ENCODE peak calls at places on chromosomes 5 and 9, in five cellular contexts. S is neural crest cell, U is COR-L47, M is LHCN-M2, J is mucosa of descending colon. H is an unnamed sample.

GRCh38 chr5:132481243-132482211 is 9.0 kb downstream of the IRF1 start:
- DNase-seq in J (no peak), U (no peak), S (no peak), M (no peak), H (no peak)

GRCh38 chr9:36039696-36040095 is 3.0 kb downstream of the RECK start:
- DNase-seq in J (no peak), S (no peak), U (no peak), M (peak; percentile 16), H (no peak)

GRCh38 chr9:136546697-136547481 is 1.0 kb upstream of the NOTCH1 start:
- DNase-seq in S (no peak), M (peak; percentile 30), U (no peak), J (peak; percentile 80), H (peak; percentile 52)

GRCh38 chr5:59506285-59506877 is 387.1 kb downstream of the PDE4D start:
- DNase-seq in S (no peak), J (no peak), M (no peak), U (peak; percentile 22), H (no peak)

GRCh38 chr5:178496661-178497060 is 93.5 kb downstream of the COL23A1 start:
- DNase-seq in S (no peak), M (no peak), J (no peak), U (no peak), H (no peak)

GRCh38 chr9:132590318-132591182 is 8.1 kb downstream of the BARHL1 start:
- DNase-seq in J (no peak), S (no peak), M (no peak), U (no peak), H (no peak)

GRCh38 chr9:123655681-123656423 is 274.1 kb downstream of the DENND1A start:
- DNase-seq in S (no peak), M (no peak), U (no peak), J (no peak), H (no peak)

GRCh38 chr9:100277166-100277979 is 75.4 kb downstream of the TEX10 start:
- DNase-seq in J (no peak), U (no peak), M (peak; percentile 79), S (no peak), H (no peak)

GRCh38 chr5:45741110-45741509 is 44.9 kb upstream of the HCN1 start:
- DNase-seq in M (no peak), S (no peak), J (no peak), U (no peak), H (no peak)

GRCh38 chr5:36174119-36174518 is 22.2 kb downstream of the SKP2 start:
- DNase-seq in J (no peak), S (no peak), U (no peak), M (no peak), H (no peak)

GRCh38 chr5:155222393-155222792 is 208.8 kb downstream of the KIF4B start:
- DNase-seq in U (no peak), J (no peak), M (no peak), S (no peak), H (no peak)

GRCh38 chr5:150809363-150809762 is 30.8 kb downstream of the SMIM3 start:
- DNase-seq in S (no peak), U (peak; percentile 39), J (no peak), M (no peak), H (no peak)

GRCh38 chr5:150303660-150304411 is 1.1 kb upstream of the ARSI start:
- DNase-seq in U (no peak), M (no peak), J (no peak), S (no peak), H (no peak)

GRCh38 chr5:38641003-38641402 is 84.6 kb upstream of the LIFR start:
- DNase-seq in S (no peak), M (peak; percentile 84), U (no peak), J (no peak), H (no peak)

GRCh38 chr5:178582291-178582690 is 7.9 kb downstream of the COL23A1 start:
- DNase-seq in U (no peak), M (no peak), S (no peak), J (no peak), H (no peak)

GRCh38 chr5:81572201-81572600 is 178.3 kb upstream of the ACOT12 start:
- DNase-seq in U (no peak), J (no peak), S (no peak), M (no peak), H (no peak)

GRCh38 chr5:175795959-175796358 is 75.4 kb upstream of the CPLX2 start:
- DNase-seq in U (no peak), S (no peak), J (no peak), M (no peak), H (no peak)

GRCh38 chr9:121359358-121360294 is 10.4 kb downstream of the STOM start:
- DNase-seq in U (no peak), J (no peak), S (no peak), M (peak; percentile 67), H (no peak)

GRCh38 chr9:124202447-124202971 is 55.2 kb upstream of the NEK6 start:
- DNase-seq in J (peak; percentile 50), M (no peak), S (no peak), U (no peak), H (peak; percentile 84)

GRCh38 chr5:179142434-179143198 is 82.4 kb downstream of the ZNF354C start:
- DNase-seq in U (no peak), M (peak; percentile 80), J (no peak), S (no peak), H (no peak)

GRCh38 chr5:163478126-163478981 is 17.9 kb downstream of the HMMR start:
- DNase-seq in U (no peak), M (no peak), S (no peak), J (no peak), H (no peak)

GRCh38 chr9:37107701-37108100 is 12.7 kb upstream of the ZCCHC7 start:
- DNase-seq in U (no peak), S (no peak), J (no peak), M (no peak), H (no peak)

GRCh38 chr5:150516011-150516410 is 8.1 kb downstream of the NDST1 start:
- DNase-seq in M (peak; percentile 64), J (peak; percentile 58), S (no peak), U (no peak), H (no peak)

GRCh38 chr9:125544988-125545651 is 161.9 kb downstream of the MAPKAP1 start:
- DNase-seq in M (peak; percentile 41), S (no peak), J (no peak), U (peak; percentile 23), H (no peak)